ENCODE peak calls at places on chromosomes 12 and 14, in ten cellular contexts. One of them, this sample, is unnamed.

GRCh38 chr12:51926718-51927117 is 19.4 kb downstream of the ACVRL1 start:
- DNase-seq in mesenchymal stem cell: peak; percentile 43
- DNase-seq in IMR-90: peak; percentile 42
- DNase-seq in PC-9: peak; percentile 12
- DNase-seq in EL: no peak
- DNase-seq in T-helper 9 cell: peak; percentile 29
- DNase-seq in SW 1271: no peak
- DNase-seq in WERI-Rb-1: peak; percentile 48
- DNase-seq in GM12891: no peak
- DNase-seq in kidney tubule cell: peak; percentile 59
- DNase-seq in this sample: no peak

GRCh38 chr14:95250936-95251335 is 68.8 kb downstream of the CLMN start:
- DNase-seq in PC-9: no peak
- DNase-seq in WERI-Rb-1: no peak
- DNase-seq in GM12891: no peak
- DNase-seq in SW 1271: no peak
- DNase-seq in kidney tubule cell: no peak
- DNase-seq in mesenchymal stem cell: no peak
- DNase-seq in T-helper 9 cell: no peak
- DNase-seq in IMR-90: no peak
- DNase-seq in EL: no peak
- DNase-seq in this sample: no peak

GRCh38 chr12:12612403-12612802 is 727 bp downstream of the CREBL2 start:
- DNase-seq in PC-9: no peak
- DNase-seq in SW 1271: no peak
- DNase-seq in WERI-Rb-1: peak; percentile 16
- DNase-seq in GM12891: peak; percentile 25
- DNase-seq in IMR-90: peak; percentile 80
- DNase-seq in kidney tubule cell: peak; percentile 66
- DNase-seq in mesenchymal stem cell: peak; percentile 79
- DNase-seq in T-helper 9 cell: no peak
- DNase-seq in EL: peak; percentile 64
- DNase-seq in this sample: no peak

GRCh38 chr14:64095620-64096019 is 198.6 kb downstream of the ESR2 start:
- DNase-seq in PC-9: peak; percentile 8
- DNase-seq in SW 1271: no peak
- DNase-seq in kidney tubule cell: no peak
- DNase-seq in EL: peak; percentile 63
- DNase-seq in T-helper 9 cell: no peak
- DNase-seq in mesenchymal stem cell: peak; percentile 24
- DNase-seq in IMR-90: peak; percentile 52
- DNase-seq in WERI-Rb-1: no peak
- DNase-seq in GM12891: no peak
- DNase-seq in this sample: no peak

GRCh38 chr14:59020382-59020781 is 168.1 kb upstream of the DAAM1 start:
- DNase-seq in SW 1271: no peak
- DNase-seq in IMR-90: peak; percentile 46
- DNase-seq in mesenchymal stem cell: peak; percentile 42
- DNase-seq in WERI-Rb-1: peak; percentile 38
- DNase-seq in kidney tubule cell: peak; percentile 49
- DNase-seq in T-helper 9 cell: no peak
- DNase-seq in GM12891: no peak
- DNase-seq in PC-9: no peak
- DNase-seq in EL: peak; percentile 33
- DNase-seq in this sample: no peak

GRCh38 chr12:109736552-109737108 is 23.0 kb downstream of the FAM222A start:
- DNase-seq in WERI-Rb-1: peak; percentile 26
- DNase-seq in IMR-90: peak; percentile 53
- DNase-seq in kidney tubule cell: peak; percentile 59
- DNase-seq in mesenchymal stem cell: peak; percentile 80
- DNase-seq in GM12891: no peak
- DNase-seq in T-helper 9 cell: no peak
- DNase-seq in SW 1271: no peak
- DNase-seq in PC-9: no peak
- DNase-seq in EL: peak; percentile 35
- DNase-seq in this sample: peak; percentile 38

GRCh38 chr14:79732911-79733310 is 478.4 kb downstream of the DIO2 start:
- DNase-seq in WERI-Rb-1: no peak
- DNase-seq in IMR-90: peak; percentile 51
- DNase-seq in mesenchymal stem cell: no peak
- DNase-seq in T-helper 9 cell: no peak
- DNase-seq in EL: peak; percentile 87
- DNase-seq in GM12891: no peak
- DNase-seq in SW 1271: no peak
- DNase-seq in kidney tubule cell: no peak
- DNase-seq in PC-9: no peak
- DNase-seq in this sample: no peak

GRCh38 chr14:61750708-61751474 is 11.3 kb upstream of the SNAPC1 start:
- DNase-seq in PC-9: peak; percentile 95
- DNase-seq in EL: peak; percentile 78
- DNase-seq in SW 1271: no peak
- DNase-seq in IMR-90: peak; percentile 59
- DNase-seq in mesenchymal stem cell: peak; percentile 55
- DNase-seq in GM12891: peak; percentile 54
- DNase-seq in T-helper 9 cell: peak; percentile 65
- DNase-seq in WERI-Rb-1: no peak
- DNase-seq in kidney tubule cell: peak; percentile 95
- DNase-seq in this sample: peak; percentile 53

GRCh38 chr12:52191841-52192791 is at the start of gene KRT80:
- DNase-seq in EL: peak; percentile 99
- DNase-seq in mesenchymal stem cell: peak; percentile 98
- DNase-seq in SW 1271: peak; percentile 98
- DNase-seq in WERI-Rb-1: no peak
- DNase-seq in PC-9: peak; percentile 92
- DNase-seq in GM12891: no peak
- DNase-seq in kidney tubule cell: peak; percentile 99
- DNase-seq in T-helper 9 cell: no peak
- DNase-seq in IMR-90: peak; percentile 99
- DNase-seq in this sample: peak; percentile 68

GRCh38 chr12:67456281-67456918 is 187.2 kb downstream of the CAND1 start:
- DNase-seq in EL: peak; percentile 77
- DNase-seq in IMR-90: peak; percentile 77
- DNase-seq in mesenchymal stem cell: peak; percentile 29
- DNase-seq in SW 1271: no peak
- DNase-seq in kidney tubule cell: peak; percentile 42
- DNase-seq in PC-9: peak; percentile 24
- DNase-seq in T-helper 9 cell: no peak
- DNase-seq in GM12891: no peak
- DNase-seq in WERI-Rb-1: peak; percentile 56
- DNase-seq in this sample: no peak